ENCODE peak calls at places on chromosome 5, in four cellular contexts. O is body of pancreas, L is IMR-90, Z is HAP-1. G is an unnamed sample.

GRCh38 chr5:72651109-72651508 is 143.9 kb upstream of the ZNF366 start:
- DNase-seq in L (no peak), Z (no peak), O (no peak), G (no peak)

GRCh38 chr5:155983954-155984353 is 343.0 kb upstream of the SGCD start:
- DNase-seq in O (no peak), L (peak), Z (no peak), G (no peak)

GRCh38 chr5:177402271-177403043 is 2.0 kb upstream of the PFN3 start:
- DNase-seq in L (peak), Z (no peak), O (peak), G (peak)

GRCh38 chr5:135705941-135706340 is 127.2 kb upstream of the CXCL14 start:
- DNase-seq in Z (no peak), O (peak), L (no peak), G (no peak)

GRCh38 chr5:136242611-136243010 is 49.6 kb upstream of the SMIM32 start:
- DNase-seq in Z (no peak), O (no peak), L (no peak), G (no peak)

GRCh38 chr5:132485641-132486317 is 4.8 kb downstream of the IRF1 start:
- DNase-seq in L (no peak), O (no peak), Z (no peak), G (no peak)

GRCh38 chr5:177357459-177358332 is at the start of gene RGS14:
- DNase-seq in Z (no peak), O (no peak), L (peak), G (peak)

GRCh38 chr5:177442066-177442836 is 4.4 kb upstream of the PRR7 start:
- DNase-seq in O (no peak), L (no peak), Z (no peak), G (no peak)

GRCh38 chr5:74903165-74903787 is 37.1 kb upstream of the FAM169A start:
- DNase-seq in L (no peak), Z (peak), O (peak), G (peak)

GRCh38 chr5:38340961-38341500 is 82.7 kb downstream of the EGFLAM start:
- DNase-seq in O (no peak), Z (no peak), L (no peak), G (no peak)

GRCh38 chr5:151770383-151771258 is 1.1 kb upstream of the G3BP1 start:
- DNase-seq in L (peak), O (peak), Z (peak), G (peak)

GRCh38 chr5:31366941-31367340 is 165.0 kb downstream of the DROSHA start:
- DNase-seq in L (peak), O (no peak), Z (no peak), G (no peak)

GRCh38 chr5:87735918-87736317 is 323.2 kb upstream of the CCNH start:
- DNase-seq in L (no peak), O (no peak), Z (no peak), G (no peak)

GRCh38 chr5:51095481-51095880 is 287.8 kb upstream of the ISL1 start:
- DNase-seq in Z (no peak), O (no peak), L (no peak), G (peak)

GRCh38 chr5:132688536-132689409 is 15.0 kb downstream of the IL4 start:
- DNase-seq in Z (no peak), O (no peak), L (peak), G (no peak)

GRCh38 chr5:171521679-171522078 is 102.2 kb downstream of the FGF18 start:
- DNase-seq in O (no peak), Z (no peak), L (no peak), G (no peak)
- H3K4me3 ChIP-seq in O (no peak), Z (no peak), L (no peak), G (no peak)

GRCh38 chr5:57128325-57128724 is 45.5 kb upstream of the GPBP1 start:
- DNase-seq in O (peak), L (no peak), Z (no peak), G (no peak)

GRCh38 chr5:57137401-57137800 is 36.5 kb upstream of the GPBP1 start:
- DNase-seq in L (no peak), Z (no peak), O (no peak), G (no peak)

DNA sequence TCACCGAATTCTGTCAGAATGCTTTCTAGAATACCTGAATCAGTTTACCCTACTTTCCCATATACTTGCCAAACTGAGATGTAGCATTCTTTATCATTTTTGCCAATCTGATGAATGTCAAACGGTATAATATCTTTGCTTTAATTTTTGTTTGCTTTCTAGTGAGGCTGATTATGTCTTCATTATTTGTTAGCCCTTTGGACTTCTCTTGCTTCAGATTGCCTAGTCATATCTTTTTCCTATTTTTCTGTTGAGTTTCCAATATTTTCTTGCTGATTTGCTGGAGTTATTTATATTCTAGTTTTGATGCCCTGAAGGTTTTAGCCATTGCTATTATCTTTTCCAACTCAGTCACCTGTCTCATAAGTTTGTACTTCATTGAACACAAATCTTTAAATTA is 40.3 kb upstream of the GPBP1 start:
- DNase-seq in O (no peak), Z (no peak), L (no peak), G (no peak)
- H3K4me3 ChIP-seq in O (no peak), Z (no peak), L (no peak), G (no peak)

GRCh38 chr5:158471179-158471924 is 612.4 kb upstream of the CLINT1 start:
- DNase-seq in L (no peak), Z (no peak), O (peak), G (no peak)
- H3K4me3 ChIP-seq in L (no peak), Z (no peak), O (no peak), G (no peak)

GRCh38 chr5:139462582-139463276 is at the start of gene ECSCR:
- DNase-seq in L (no peak), Z (no peak), O (no peak), G (peak)
- H3K4me3 ChIP-seq in L (no peak), Z (no peak), O (no peak), G (no peak)

GRCh38 chr5:142322403-142322746 is 2.4 kb downstream of the SPRY4 start:
- DNase-seq in O (no peak), Z (no peak), L (no peak), G (no peak)

GRCh38 chr5:142320851-142321560 is 3.8 kb downstream of the SPRY4 start:
- DNase-seq in L (peak), O (no peak), Z (no peak), G (no peak)

GRCh38 chr5:142319105-142319504 is 5.7 kb downstream of the SPRY4 start:
- DNase-seq in L (no peak), Z (no peak), O (no peak), G (no peak)

GRCh38 chr5:142319560-142320426 is 5.0 kb downstream of the SPRY4 start:
- DNase-seq in Z (no peak), O (no peak), L (no peak), G (no peak)

GRCh38 chr5:142320427-142320732 is 4.4 kb downstream of the SPRY4 start:
- DNase-seq in L (no peak), Z (no peak), O (no peak), G (no peak)
- H3K4me3 ChIP-seq in L (peak), Z (no peak), O (no peak), G (peak)

GRCh38 chr5:150413176-150413901 is 629 bp upstream of the CD74 start:
- DNase-seq in Z (no peak), L (no peak), O (no peak), G (peak)
- H3K4me3 ChIP-seq in Z (no peak), L (no peak), O (no peak), G (peak)

GRCh38 chr5:139651502-139651862 is 3.3 kb downstream of the CXXC5 start:
- DNase-seq in O (no peak), L (no peak), Z (no peak), G (no peak)
- H3K4me3 ChIP-seq in O (no peak), L (peak), Z (no peak), G (no peak)

DNA sequence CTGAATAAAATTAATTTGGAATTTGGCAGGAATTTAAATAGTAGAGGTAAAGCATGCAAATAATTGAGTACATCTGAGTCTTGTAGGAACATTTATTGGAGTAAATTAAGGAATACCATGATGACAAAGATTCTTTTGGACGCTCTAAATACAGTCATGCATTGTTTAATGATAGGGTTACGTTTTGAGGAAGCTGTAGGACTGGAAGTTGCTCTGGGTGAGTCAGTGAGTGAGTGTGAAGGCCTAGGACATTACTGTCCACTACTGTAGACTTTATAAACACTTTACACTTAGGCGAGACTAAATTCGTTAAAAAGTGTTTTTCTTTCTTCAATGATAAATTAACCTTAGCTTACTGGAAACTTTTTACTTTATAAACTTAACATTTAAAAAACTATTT is 113.0 kb downstream of the FAM170A start:
- DNase-seq in O (no peak), L (no peak), Z (no peak), G (no peak)
- H3K4me3 ChIP-seq in O (no peak), L (no peak), Z (no peak), G (no peak)

G was measured in H7.